ENCODE peak calls at places on chromosomes 16 and 17, in six cellular contexts. D is heart left ventricle, W is tibial artery, U is hippocampal formation, O is A673, A is neural progenitor cell. R is an unnamed sample.

GRCh38 chr17:40850287-40850972 is 16.6 kb downstream of the KRT12 start:
- DNase-seq in O (no peak), U (no peak), A (no peak), D (no peak), W (no peak), R (no peak)

GRCh38 chr16:79436885-79437284 is 163.7 kb downstream of the MAF start:
- DNase-seq in U (no peak), A (no peak), D (no peak), W (no peak), O (no peak), R (no peak)

GRCh38 chr17:33072421-33073175 is 81.0 kb downstream of the SPACA3 start:
- DNase-seq in D (no peak), W (no peak), U (no peak), A (no peak), O (no peak), R (no peak)

GRCh38 chr16:62445909-62446308 is 409.7 kb upstream of the CDH8 start:
- DNase-seq in D (no peak), A (no peak), U (no peak), W (no peak), O (no peak), R (no peak)

GRCh38 chr16:60206511-60206910 is 1472.4 kb upstream of the GOT2 start:
- DNase-seq in O (peak; percentile 12), U (no peak), A (peak; percentile 17), D (no peak), W (no peak), R (no peak)

GRCh38 chr16:4693956-4694663 is 748 bp downstream of the NUDT16L1 start:
- DNase-seq in U (no peak), O (peak; percentile 51), D (peak; percentile 69), W (no peak), A (peak; percentile 37), R (no peak)

GRCh38 chr17:37742762-37743611 is 1.9 kb downstream of the HNF1B start:
- DNase-seq in D (no peak), A (peak; percentile 59), O (no peak), W (no peak), U (no peak), R (no peak)

GRCh38 chr16:19655242-19655777 is 62.7 kb downstream of the KNOP1 start:
- DNase-seq in A (no peak), U (no peak), O (no peak), W (no peak), D (no peak), R (no peak)

GRCh38 chr16:86261379-86261778 is 248.9 kb upstream of the FOXF1 start:
- DNase-seq in U (no peak), O (peak; percentile 13), W (no peak), D (no peak), A (no peak), R (no peak)

GRCh38 chr16:54204756-54205155 is 81.8 kb downstream of the IRX3 start:
- DNase-seq in O (no peak), W (no peak), A (no peak), D (no peak), U (no peak), R (no peak)

GRCh38 chr17:46942441-46943217 is 19.7 kb downstream of the GOSR2 start:
- DNase-seq in O (peak; percentile 68), D (peak; percentile 66), A (peak; percentile 86), U (peak; percentile 73), W (peak; percentile 63), R (peak; percentile 77)

GRCh38 chr16:19113577-19114358 is at the start of gene ITPRIPL2:
- DNase-seq in W (peak; percentile 90), A (peak; percentile 76), O (peak; percentile 81), U (peak; percentile 62), D (peak; percentile 95), R (peak; percentile 91)

GRCh38 chr17:7932949-7933348 is 943 bp downstream of the CNTROB start:
- DNase-seq in A (peak; percentile 67), D (peak; percentile 36), U (no peak), W (peak; percentile 40), O (peak; percentile 46), R (peak; percentile 61)

GRCh38 chr17:36182176-36183000 is 6.0 kb upstream of the TBC1D3B start:
- DNase-seq in O (no peak), W (no peak), A (peak; percentile 72), D (no peak), U (no peak), R (peak; percentile 66)

R was measured in sciatic nerve.